ENCODE peak calls at places on chromosomes 11 and 22, in seven cellular contexts. One of them, this sample, is unnamed.

GRCh38 chr11:121539000-121539399 is 86.2 kb upstream of the SORL1-AS1 start:
- DNase-seq in germinal center: no peak
- DNase-seq in fibroblast of the aortic adventitia: no peak
- DNase-seq in GM19239: no peak
- DNase-seq in neural crest cell: no peak
- DNase-seq in activated naive CD8-positive, alpha-beta T cell treated with anti-CD3 and anti-CD28 coated beads, Interleukin-2, amount 50 U/mL, for 16 hours: no peak
- DNase-seq in right cardiac atrium: no peak
- DNase-seq in this sample: no peak

GRCh38 chr11:84902445-84902844 is 724.7 kb downstream of the DLG2 start:
- DNase-seq in activated naive CD8-positive, alpha-beta T cell treated with anti-CD3 and anti-CD28 coated beads, Interleukin-2, amount 50 U/mL, for 16 hours: no peak
- DNase-seq in right cardiac atrium: no peak
- DNase-seq in neural crest cell: no peak
- DNase-seq in fibroblast of the aortic adventitia: no peak
- DNase-seq in GM19239: no peak
- DNase-seq in germinal center: no peak
- DNase-seq in this sample: no peak

GRCh38 chr11:13836666-13837065 is 125.9 kb upstream of the SPON1 start:
- DNase-seq in activated naive CD8-positive, alpha-beta T cell treated with anti-CD3 and anti-CD28 coated beads, Interleukin-2, amount 50 U/mL, for 16 hours: no peak
- DNase-seq in germinal center: no peak
- DNase-seq in neural crest cell: no peak
- DNase-seq in GM19239: no peak
- DNase-seq in fibroblast of the aortic adventitia: no peak
- DNase-seq in right cardiac atrium: no peak
- DNase-seq in this sample: no peak

GRCh38 chr11:126930100-126930841 is 70.3 kb downstream of the KIRREL3 start:
- DNase-seq in germinal center: no peak
- DNase-seq in activated naive CD8-positive, alpha-beta T cell treated with anti-CD3 and anti-CD28 coated beads, Interleukin-2, amount 50 U/mL, for 16 hours: no peak
- DNase-seq in fibroblast of the aortic adventitia: no peak
- DNase-seq in right cardiac atrium: no peak
- DNase-seq in GM19239: no peak
- DNase-seq in neural crest cell: no peak
- DNase-seq in this sample: peak; percentile 40

GRCh38 chr22:27628891-27629631 is 172.5 kb downstream of the MN1 start:
- DNase-seq in neural crest cell: no peak
- DNase-seq in GM19239: no peak
- DNase-seq in fibroblast of the aortic adventitia: no peak
- DNase-seq in activated naive CD8-positive, alpha-beta T cell treated with anti-CD3 and anti-CD28 coated beads, Interleukin-2, amount 50 U/mL, for 16 hours: no peak
- DNase-seq in right cardiac atrium: no peak
- DNase-seq in germinal center: no peak
- DNase-seq in this sample: no peak

GRCh38 chr11:134395002-134395401 is 17.0 kb downstream of the B3GAT1 start:
- DNase-seq in fibroblast of the aortic adventitia: no peak
- DNase-seq in GM19239: no peak
- DNase-seq in right cardiac atrium: no peak
- DNase-seq in activated naive CD8-positive, alpha-beta T cell treated with anti-CD3 and anti-CD28 coated beads, Interleukin-2, amount 50 U/mL, for 16 hours: no peak
- DNase-seq in neural crest cell: no peak
- DNase-seq in germinal center: no peak
- DNase-seq in this sample: no peak

GRCh38 chr11:65442952-65443351 is 20.4 kb downstream of the NEAT1 start:
- DNase-seq in germinal center: no peak
- DNase-seq in activated naive CD8-positive, alpha-beta T cell treated with anti-CD3 and anti-CD28 coated beads, Interleukin-2, amount 50 U/mL, for 16 hours: no peak
- DNase-seq in neural crest cell: no peak
- DNase-seq in fibroblast of the aortic adventitia: peak; percentile 44
- DNase-seq in GM19239: no peak
- DNase-seq in right cardiac atrium: no peak
- DNase-seq in this sample: no peak

GRCh38 chr22:44735518-44736428 is 16.6 kb upstream of the ARHGAP8 start:
- DNase-seq in right cardiac atrium: peak; percentile 91
- DNase-seq in fibroblast of the aortic adventitia: peak; percentile 51
- DNase-seq in germinal center: peak; percentile 82
- DNase-seq in GM19239: peak; percentile 94
- DNase-seq in neural crest cell: peak; percentile 96
- DNase-seq in activated naive CD8-positive, alpha-beta T cell treated with anti-CD3 and anti-CD28 coated beads, Interleukin-2, amount 50 U/mL, for 16 hours: peak; percentile 68
- DNase-seq in this sample: peak; percentile 76

GRCh38 chr11:117815262-117815803 is 9.2 kb downstream of the FXYD2 start:
- DNase-seq in GM19239: no peak
- DNase-seq in neural crest cell: no peak
- DNase-seq in right cardiac atrium: peak; percentile 63
- DNase-seq in fibroblast of the aortic adventitia: no peak
- DNase-seq in activated naive CD8-positive, alpha-beta T cell treated with anti-CD3 and anti-CD28 coated beads, Interleukin-2, amount 50 U/mL, for 16 hours: peak; percentile 33
- DNase-seq in germinal center: peak; percentile 80
- DNase-seq in this sample: no peak

GRCh38 chr11:14519692-14520085 is 497 bp downstream of the PSMA1 start:
- DNase-seq in right cardiac atrium: no peak
- DNase-seq in activated naive CD8-positive, alpha-beta T cell treated with anti-CD3 and anti-CD28 coated beads, Interleukin-2, amount 50 U/mL, for 16 hours: no peak
- DNase-seq in fibroblast of the aortic adventitia: no peak
- DNase-seq in germinal center: peak; percentile 21
- DNase-seq in neural crest cell: no peak
- DNase-seq in GM19239: no peak
- DNase-seq in this sample: peak; percentile 61

GRCh38 chr11:69721745-69722144 is 17.9 kb upstream of the FGF19 start:
- DNase-seq in activated naive CD8-positive, alpha-beta T cell treated with anti-CD3 and anti-CD28 coated beads, Interleukin-2, amount 50 U/mL, for 16 hours: no peak
- DNase-seq in germinal center: no peak
- DNase-seq in neural crest cell: no peak
- DNase-seq in GM19239: no peak
- DNase-seq in fibroblast of the aortic adventitia: no peak
- DNase-seq in right cardiac atrium: no peak
- DNase-seq in this sample: no peak

GRCh38 chr11:131246589-131247164 is 123.7 kb upstream of the NTM start:
- DNase-seq in GM19239: no peak
- DNase-seq in right cardiac atrium: peak; percentile 65
- DNase-seq in neural crest cell: peak; percentile 49
- DNase-seq in fibroblast of the aortic adventitia: no peak
- DNase-seq in activated naive CD8-positive, alpha-beta T cell treated with anti-CD3 and anti-CD28 coated beads, Interleukin-2, amount 50 U/mL, for 16 hours: no peak
- DNase-seq in germinal center: no peak
- DNase-seq in this sample: no peak

GRCh38 chr22:28674121-28674563 is 5.5 kb downstream of the TTC28 start:
- DNase-seq in neural crest cell: no peak
- DNase-seq in GM19239: peak; percentile 56
- DNase-seq in germinal center: peak; percentile 24
- DNase-seq in right cardiac atrium: no peak
- DNase-seq in fibroblast of the aortic adventitia: peak; percentile 21
- DNase-seq in activated naive CD8-positive, alpha-beta T cell treated with anti-CD3 and anti-CD28 coated beads, Interleukin-2, amount 50 U/mL, for 16 hours: no peak
- DNase-seq in this sample: peak; percentile 71

GRCh38 chr11:27217948-27218410 is 145.0 kb downstream of the CCDC34 start:
- DNase-seq in GM19239: no peak
- DNase-seq in neural crest cell: no peak
- DNase-seq in germinal center: no peak
- DNase-seq in fibroblast of the aortic adventitia: peak; percentile 90
- DNase-seq in right cardiac atrium: no peak
- DNase-seq in activated naive CD8-positive, alpha-beta T cell treated with anti-CD3 and anti-CD28 coated beads, Interleukin-2, amount 50 U/mL, for 16 hours: no peak
- DNase-seq in this sample: peak; percentile 73

GRCh38 chr11:116707250-116707649 is 65.5 kb downstream of the BUD13 start:
- DNase-seq in germinal center: no peak
- DNase-seq in neural crest cell: no peak
- DNase-seq in activated naive CD8-positive, alpha-beta T cell treated with anti-CD3 and anti-CD28 coated beads, Interleukin-2, amount 50 U/mL, for 16 hours: no peak
- DNase-seq in fibroblast of the aortic adventitia: no peak
- DNase-seq in GM19239: no peak
- DNase-seq in right cardiac atrium: peak; percentile 44
- DNase-seq in this sample: no peak

GRCh38 chr11:118226294-118226693 is 1.5 kb upstream of the JAML start:
- DNase-seq in fibroblast of the aortic adventitia: peak; percentile 4
- DNase-seq in right cardiac atrium: no peak
- DNase-seq in neural crest cell: no peak
- DNase-seq in activated naive CD8-positive, alpha-beta T cell treated with anti-CD3 and anti-CD28 coated beads, Interleukin-2, amount 50 U/mL, for 16 hours: no peak
- DNase-seq in germinal center: no peak
- DNase-seq in GM19239: no peak
- DNase-seq in this sample: no peak

GRCh38 chr11:121111053-121111724 is 10.1 kb downstream of the TECTA start:
- DNase-seq in right cardiac atrium: no peak
- DNase-seq in fibroblast of the aortic adventitia: no peak
- DNase-seq in neural crest cell: no peak
- DNase-seq in activated naive CD8-positive, alpha-beta T cell treated with anti-CD3 and anti-CD28 coated beads, Interleukin-2, amount 50 U/mL, for 16 hours: no peak
- DNase-seq in GM19239: no peak
- DNase-seq in germinal center: no peak
- DNase-seq in this sample: no peak

GRCh38 chr11:94649925-94650623 is 82.9 kb downstream of the PIWIL4 start:
- DNase-seq in neural crest cell: no peak
- DNase-seq in activated naive CD8-positive, alpha-beta T cell treated with anti-CD3 and anti-CD28 coated beads, Interleukin-2, amount 50 U/mL, for 16 hours: no peak
- DNase-seq in germinal center: no peak
- DNase-seq in right cardiac atrium: no peak
- DNase-seq in GM19239: no peak
- DNase-seq in fibroblast of the aortic adventitia: no peak
- DNase-seq in this sample: peak; percentile 24